ENCODE peak calls at places on chromosome 16, in five cellular contexts. One of them, this sample, is unnamed.

GRCh38 chr16:85399583-85400284 is 213.4 kb upstream of the GSE1 start:
- DNase-seq in stomach: no peak
- DNase-seq in breast epithelium: no peak
- DNase-seq in sigmoid colon: peak; percentile 46
- DNase-seq in transverse colon: no peak
- DNase-seq in this sample: no peak

GRCh38 chr16:69867796-69868565 is 83.2 kb upstream of the CLEC18A start:
- DNase-seq in stomach: no peak
- DNase-seq in breast epithelium: no peak
- DNase-seq in sigmoid colon: no peak
- DNase-seq in transverse colon: no peak
- DNase-seq in this sample: no peak

GRCh38 chr16:4606354-4606753 is 8.3 kb downstream of the UBALD1 start:
- DNase-seq in stomach: peak; percentile 65
- DNase-seq in breast epithelium: no peak
- DNase-seq in sigmoid colon: no peak
- DNase-seq in transverse colon: no peak
- DNase-seq in this sample: no peak

GRCh38 chr16:89200850-89201466 is 621 bp upstream of the SLC22A31 start:
- DNase-seq in stomach: no peak
- DNase-seq in breast epithelium: no peak
- DNase-seq in sigmoid colon: no peak
- DNase-seq in transverse colon: no peak
- DNase-seq in this sample: no peak

GRCh38 chr16:19323596-19323995 is 38.1 kb downstream of the CLEC19A start:
- DNase-seq in stomach: no peak
- DNase-seq in breast epithelium: no peak
- DNase-seq in sigmoid colon: no peak
- DNase-seq in transverse colon: no peak
- DNase-seq in this sample: no peak

GRCh38 chr16:50653633-50654524 is 27.2 kb downstream of the SNX20 start:
- DNase-seq in stomach: no peak
- DNase-seq in breast epithelium: no peak
- DNase-seq in sigmoid colon: no peak
- DNase-seq in transverse colon: no peak
- DNase-seq in this sample: no peak

GRCh38 chr16:8739151-8739550 is 58.3 kb downstream of the TMEM186 start:
- DNase-seq in stomach: no peak
- DNase-seq in breast epithelium: no peak
- DNase-seq in sigmoid colon: no peak
- DNase-seq in transverse colon: no peak
- DNase-seq in this sample: no peak

GRCh38 chr16:21264226-21265036 is 13.7 kb downstream of the CRYM start:
- DNase-seq in stomach: no peak
- DNase-seq in breast epithelium: no peak
- DNase-seq in sigmoid colon: no peak
- DNase-seq in transverse colon: peak; percentile 17
- DNase-seq in this sample: no peak

GRCh38 chr16:72878301-72879269 is 169.3 kb downstream of the ZFHX3 start:
- DNase-seq in stomach: no peak
- DNase-seq in breast epithelium: no peak
- DNase-seq in sigmoid colon: no peak
- DNase-seq in transverse colon: no peak
- DNase-seq in this sample: no peak

GRCh38 chr16:76428858-76429257 is 151.7 kb downstream of the CNTNAP4 start:
- DNase-seq in stomach: no peak
- DNase-seq in breast epithelium: peak; percentile 52
- DNase-seq in sigmoid colon: no peak
- DNase-seq in transverse colon: peak; percentile 10
- DNase-seq in this sample: no peak

GRCh38 chr16:14365200-14365851 is 264.7 kb downstream of the PARN start:
- DNase-seq in stomach: no peak
- DNase-seq in breast epithelium: no peak
- DNase-seq in sigmoid colon: no peak
- DNase-seq in transverse colon: no peak
- DNase-seq in this sample: no peak

GRCh38 chr16:85878875-85879274 is 20.1 kb upstream of the IRF8 start:
- DNase-seq in stomach: no peak
- DNase-seq in breast epithelium: no peak
- DNase-seq in sigmoid colon: no peak
- DNase-seq in transverse colon: no peak
- DNase-seq in this sample: no peak

GRCh38 chr16:50273888-50274770 is 7.8 kb downstream of the ADCY7 start:
- DNase-seq in stomach: no peak
- DNase-seq in breast epithelium: no peak
- DNase-seq in sigmoid colon: no peak
- DNase-seq in transverse colon: peak; percentile 60
- DNase-seq in this sample: peak; percentile 91

GRCh38 chr16:24730914-24731313 is 1.5 kb downstream of the TNRC6A start:
- DNase-seq in stomach: no peak
- DNase-seq in breast epithelium: no peak
- DNase-seq in sigmoid colon: no peak
- DNase-seq in transverse colon: no peak
- DNase-seq in this sample: no peak

GRCh38 chr16:77916111-77916510 is 106.2 kb upstream of the CLEC3A start:
- DNase-seq in stomach: no peak
- DNase-seq in breast epithelium: no peak
- DNase-seq in sigmoid colon: no peak
- DNase-seq in transverse colon: no peak
- DNase-seq in this sample: no peak

GRCh38 chr16:88533381-88533831 is 36.8 kb upstream of the ZC3H18 start:
- DNase-seq in stomach: no peak
- DNase-seq in breast epithelium: no peak
- DNase-seq in sigmoid colon: no peak
- DNase-seq in transverse colon: no peak
- DNase-seq in this sample: no peak

GRCh38 chr16:72312862-72313261 is 140.9 kb upstream of the PMFBP1 start:
- DNase-seq in stomach: no peak
- DNase-seq in breast epithelium: no peak
- DNase-seq in sigmoid colon: no peak
- DNase-seq in transverse colon: no peak
- DNase-seq in this sample: no peak

GRCh38 chr16:48374255-48374654 is 11.0 kb downstream of the SIAH1 start:
- DNase-seq in stomach: no peak
- DNase-seq in breast epithelium: no peak
- DNase-seq in sigmoid colon: no peak
- DNase-seq in transverse colon: no peak
- DNase-seq in this sample: no peak

GRCh38 chr16:68422396-68422964 is 25.8 kb downstream of the SMPD3 start:
- DNase-seq in stomach: no peak
- DNase-seq in breast epithelium: no peak
- DNase-seq in sigmoid colon: no peak
- DNase-seq in transverse colon: no peak
- DNase-seq in this sample: no peak

GRCh38 chr16:10619271-10619849 is 39.0 kb upstream of the EMP2 start:
- DNase-seq in stomach: peak; percentile 60
- DNase-seq in breast epithelium: peak; percentile 68
- DNase-seq in sigmoid colon: peak; percentile 69
- DNase-seq in transverse colon: peak; percentile 85
- DNase-seq in this sample: no peak

GRCh38 chr16:74297296-74297665 is 667 bp downstream of the PSMD7 start:
- DNase-seq in stomach: no peak
- DNase-seq in breast epithelium: no peak
- DNase-seq in sigmoid colon: no peak
- DNase-seq in transverse colon: peak; percentile 18
- DNase-seq in this sample: no peak

GRCh38 chr16:89722392-89723278 is 1.3 kb downstream of the ZNF276 start:
- DNase-seq in stomach: peak; percentile 83
- DNase-seq in breast epithelium: peak; percentile 66
- DNase-seq in sigmoid colon: peak; percentile 77
- DNase-seq in transverse colon: peak; percentile 93
- DNase-seq in this sample: no peak

GRCh38 chr16:77660311-77660710 is 62.0 kb upstream of the NUDT7 start:
- DNase-seq in stomach: no peak
- DNase-seq in breast epithelium: no peak
- DNase-seq in sigmoid colon: no peak
- DNase-seq in transverse colon: no peak
- DNase-seq in this sample: no peak

GRCh38 chr16:8505327-8505991 is 84.9 kb downstream of the TMEM114 start:
- DNase-seq in stomach: peak; percentile 60
- DNase-seq in breast epithelium: no peak
- DNase-seq in sigmoid colon: no peak
- DNase-seq in transverse colon: no peak
- DNase-seq in this sample: no peak

GRCh38 chr16:66459878-66460277 is 32.8 kb downstream of the BEAN1 start:
- DNase-seq in stomach: no peak
- DNase-seq in breast epithelium: no peak
- DNase-seq in sigmoid colon: peak; percentile 33
- DNase-seq in transverse colon: no peak
- DNase-seq in this sample: no peak

GRCh38 chr16:56617212-56618085 is 8.1 kb upstream of the MT1E start:
- DNase-seq in stomach: peak; percentile 80
- DNase-seq in breast epithelium: peak; percentile 65
- DNase-seq in sigmoid colon: peak; percentile 92
- DNase-seq in transverse colon: peak; percentile 70
- DNase-seq in this sample: no peak

GRCh38 chr16:5412721-5413120 is 315.1 kb upstream of the EEF2KMT start:
- DNase-seq in stomach: no peak
- DNase-seq in breast epithelium: no peak
- DNase-seq in sigmoid colon: no peak
- DNase-seq in transverse colon: no peak
- DNase-seq in this sample: no peak

GRCh38 chr16:84182680-84183571 is 3.9 kb downstream of the TAF1C start:
- DNase-seq in stomach: no peak
- DNase-seq in breast epithelium: no peak
- DNase-seq in sigmoid colon: no peak
- DNase-seq in transverse colon: no peak
- DNase-seq in this sample: no peak

GRCh38 chr16:84183572-84183875 is 3.3 kb downstream of the TAF1C start:
- DNase-seq in stomach: no peak
- DNase-seq in breast epithelium: no peak
- DNase-seq in sigmoid colon: no peak
- DNase-seq in transverse colon: no peak
- DNase-seq in this sample: no peak

GRCh38 chr16:84183911-84184310 is 2.9 kb downstream of the TAF1C start:
- DNase-seq in stomach: no peak
- DNase-seq in breast epithelium: no peak
- DNase-seq in sigmoid colon: no peak
- DNase-seq in transverse colon: no peak
- DNase-seq in this sample: no peak

GRCh38 chr16:84184775-84185174 is 2.1 kb downstream of the TAF1C start:
- DNase-seq in stomach: no peak
- DNase-seq in breast epithelium: no peak
- DNase-seq in sigmoid colon: no peak
- DNase-seq in transverse colon: no peak
- DNase-seq in this sample: no peak

DNA sequence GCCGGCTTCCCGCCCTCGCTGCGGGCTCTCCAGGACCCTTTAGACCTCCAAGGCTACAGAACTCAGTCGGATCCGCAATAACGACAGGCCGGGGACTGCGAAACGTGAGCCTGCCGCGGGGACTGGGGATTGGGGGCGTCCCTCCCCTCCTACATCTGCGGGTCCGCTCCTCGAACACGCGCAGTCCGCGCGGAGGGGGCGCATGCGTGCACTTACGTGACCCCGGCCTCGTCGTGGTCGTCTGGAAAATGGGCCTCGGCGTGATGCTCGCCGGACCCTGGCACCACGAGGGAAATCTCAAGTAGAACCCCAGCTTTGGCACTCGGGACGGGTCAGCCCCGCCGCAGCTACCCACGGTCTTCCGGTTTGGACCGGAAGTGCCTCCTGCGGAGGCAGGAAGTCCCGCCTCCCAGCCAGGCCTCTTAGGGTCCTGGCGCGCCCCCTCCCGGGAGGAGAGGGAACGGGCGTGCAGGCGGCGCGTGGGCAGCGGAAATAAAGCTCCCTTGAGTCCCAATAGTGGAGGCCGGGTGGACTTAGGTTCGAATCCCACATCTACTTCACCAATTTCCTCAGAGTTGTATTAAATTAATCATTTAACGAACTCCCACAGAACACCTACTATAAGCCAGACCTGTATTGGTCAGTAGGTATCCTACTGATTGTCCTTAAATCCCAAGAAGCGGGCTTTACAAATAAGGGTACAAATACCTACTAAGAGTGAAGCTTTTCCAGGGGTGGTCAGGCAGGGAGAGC is at the start of gene TAF1C:
- DNase-seq in stomach: peak; percentile 97
- DNase-seq in breast epithelium: peak; percentile 92
- DNase-seq in sigmoid colon: peak; percentile 96
- DNase-seq in transverse colon: peak; percentile 95
- DNase-seq in this sample: peak; percentile 99
- TF ChIP-seq POLR2A in stomach: no peak
- TF ChIP-seq POLR2A in breast epithelium: no peak
- TF ChIP-seq POLR2A in sigmoid colon: peak; percentile 45
- TF ChIP-seq POLR2A in transverse colon: peak; percentile 43
- TF ChIP-seq POLR2A in this sample: peak; percentile 83

DNA sequence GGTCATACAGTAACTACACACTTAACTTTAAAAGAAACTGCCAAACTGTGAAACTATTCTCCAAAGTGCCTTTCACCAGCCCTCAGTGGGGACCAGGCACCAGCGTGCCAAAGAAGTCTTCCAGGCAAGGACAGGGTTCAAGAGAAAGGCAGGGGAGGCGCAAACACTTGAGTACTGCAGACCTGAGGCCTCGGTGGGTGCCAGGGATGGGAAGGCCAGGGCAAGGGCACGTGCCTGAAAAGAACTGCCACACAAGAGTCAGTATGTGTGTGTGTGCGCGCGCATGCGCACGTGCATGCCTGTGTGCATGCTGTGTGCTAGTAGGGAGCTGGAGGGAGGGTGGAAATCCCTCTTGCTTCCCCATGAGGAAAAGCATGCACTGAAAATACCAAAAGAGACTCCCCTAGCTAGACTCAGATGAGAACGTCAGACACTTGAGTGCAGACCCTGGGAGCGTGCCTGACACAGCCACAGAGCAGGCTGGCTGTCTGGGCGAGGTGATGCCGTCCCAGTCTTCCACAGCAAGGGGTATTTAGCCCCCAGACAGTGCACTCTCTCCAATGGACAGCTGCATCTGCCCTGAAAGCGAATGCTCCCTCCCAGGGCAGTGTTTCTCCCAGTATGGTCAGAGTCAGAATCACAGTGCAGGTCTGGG is 40.1 kb upstream of the GSG1L start:
- DNase-seq in stomach: no peak
- DNase-seq in breast epithelium: no peak
- DNase-seq in sigmoid colon: no peak
- DNase-seq in transverse colon: no peak
- DNase-seq in this sample: no peak
- TF ChIP-seq POLR2AphosphoS5 in stomach: no peak
- TF ChIP-seq POLR2AphosphoS5 in breast epithelium: no peak
- TF ChIP-seq POLR2AphosphoS5 in sigmoid colon: no peak
- TF ChIP-seq POLR2AphosphoS5 in transverse colon: no peak
- TF ChIP-seq POLR2AphosphoS5 in this sample: no peak

DNA sequence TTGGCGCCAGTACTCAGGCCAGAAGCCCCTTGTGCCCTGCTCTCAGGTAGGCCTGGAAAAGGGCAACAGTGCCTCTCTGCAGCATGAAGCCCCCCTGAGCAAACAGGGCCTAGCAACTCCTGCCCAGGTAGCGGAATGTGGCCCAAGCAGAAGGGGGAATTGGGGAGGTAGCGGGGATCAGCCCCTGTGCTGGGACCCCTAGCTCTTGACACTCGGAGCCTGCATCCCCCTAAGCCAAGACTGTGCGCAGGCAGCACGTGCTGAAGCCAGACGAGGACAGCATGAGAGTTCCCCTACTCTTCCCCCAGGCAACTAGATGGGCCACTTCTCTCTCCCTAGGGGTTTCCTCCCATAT is 823 bp upstream of the CD2BP2 start:
- DNase-seq in stomach: no peak
- DNase-seq in breast epithelium: no peak
- DNase-seq in sigmoid colon: no peak
- DNase-seq in transverse colon: no peak
- DNase-seq in this sample: no peak
- TF ChIP-seq POLR2A in stomach: no peak
- TF ChIP-seq POLR2A in breast epithelium: no peak
- TF ChIP-seq POLR2A in sigmoid colon: no peak
- TF ChIP-seq POLR2A in transverse colon: no peak
- TF ChIP-seq POLR2A in this sample: no peak

GRCh38 chr16:79893445-79893844 is 292.9 kb upstream of the MAF start:
- DNase-seq in stomach: no peak
- DNase-seq in breast epithelium: no peak
- DNase-seq in sigmoid colon: no peak
- DNase-seq in transverse colon: no peak
- DNase-seq in this sample: no peak
- TF ChIP-seq POLR2AphosphoS5 in stomach: no peak
- TF ChIP-seq POLR2AphosphoS5 in breast epithelium: no peak
- TF ChIP-seq POLR2AphosphoS5 in sigmoid colon: no peak
- TF ChIP-seq POLR2AphosphoS5 in transverse colon: no peak
- TF ChIP-seq POLR2AphosphoS5 in this sample: no peak